ENCODE peak calls at places on chromosomes 6 and 20, in eight cellular contexts. B, G, Y, P, I, N, H and V are unnamed samples.
A peak's percentile ranks its signal among the peaks of the same experiment; 100 is the strongest.

GRCh38 chr20:44092551-44093248 is 94.3 kb downstream of the JPH2 start:
- DNase-seq in B (peak; percentile 67), G (peak; percentile 57), Y (peak; percentile 69), P (peak; percentile 57), I (peak; percentile 40), N (peak; percentile 49), H (peak; percentile 20), V (peak; percentile 76)

GRCh38 chr6:132919476-132919875 is 105.1 kb downstream of the RPS12 start:
- DNase-seq in B (no peak), G (peak; percentile 64), Y (peak; percentile 70), P (no peak), I (peak; percentile 87), N (peak; percentile 98), H (peak; percentile 95), V (peak; percentile 96)

GRCh38 chr6:63643862-63644261 is 8.3 kb downstream of the PHF3 start:
- DNase-seq in B (no peak), G (no peak), Y (no peak), P (no peak), I (no peak), N (peak; percentile 11), H (no peak), V (peak; percentile 50)

GRCh38 chr6:3844097-3844463 is 5.1 kb upstream of the FAM50B start:
- DNase-seq in B (no peak), G (peak; percentile 54), Y (peak; percentile 79), P (no peak), I (no peak), N (peak; percentile 82), H (peak; percentile 78), V (peak; percentile 66)

GRCh38 chr6:148724428-148724827 is 22.4 kb upstream of the UST start:
- DNase-seq in B (no peak), G (no peak), Y (no peak), P (no peak), I (no peak), N (no peak), H (no peak), V (no peak)

GRCh38 chr6:77463308-77463880 is at the start of gene HTR1B:
- DNase-seq in B (peak; percentile 82), G (peak; percentile 49), Y (no peak), P (no peak), I (no peak), N (peak; percentile 14), H (peak; percentile 25), V (no peak)

GRCh38 chr6:138817799-138818198 is 21.9 kb downstream of the ECT2L start:
- DNase-seq in B (no peak), G (peak; percentile 100), Y (peak; percentile 53), P (no peak), I (peak; percentile 26), N (peak; percentile 81), H (peak; percentile 86), V (peak; percentile 66)

GRCh38 chr20:33079267-33079666 is at the start of gene BPIFB4:
- DNase-seq in B (no peak), G (no peak), Y (peak; percentile 68), P (no peak), I (no peak), N (no peak), H (peak; percentile 25), V (no peak)

GRCh38 chr6:38146658-38147027 is 327.1 kb downstream of the ZFAND3 start:
- DNase-seq in B (no peak), G (no peak), Y (no peak), P (no peak), I (no peak), N (peak; percentile 21), H (no peak), V (no peak)

GRCh38 chr20:41316009-41316408 is 1.5 kb downstream of the ZHX3 start:
- DNase-seq in B (no peak), G (no peak), Y (peak; percentile 9), P (no peak), I (no peak), N (no peak), H (no peak), V (no peak)

GRCh38 chr6:148432405-148433195 is 90.0 kb downstream of the SASH1 start:
- DNase-seq in B (no peak), G (no peak), Y (no peak), P (no peak), I (no peak), N (no peak), H (peak; percentile 33), V (peak; percentile 19)

GRCh38 chr6:15252205-15252604 is 6.3 kb downstream of the JARID2 start:
- DNase-seq in B (no peak), G (no peak), Y (no peak), P (no peak), I (no peak), N (no peak), H (no peak), V (no peak)
- H3K4me3 ChIP-seq in B (no peak overlapping the region), G (no peak overlapping the region), Y (no peak overlapping the region), P (no peak overlapping the region), I (no peak overlapping the region), N (no peak overlapping the region), H (no peak overlapping the region), V (no peak overlapping the region)

GRCh38 chr6:96015791-96016776 is at the start of gene FUT9:
- DNase-seq in B (no peak), G (no peak), Y (no peak), P (peak; percentile 39), I (no peak), N (no peak), H (peak; percentile 1), V (no peak)
- H3K4me3 ChIP-seq in B (peak within 1 kb of the TSS; percentile 15), G (no peak within 1 kb of the TSS), Y (no peak within 1 kb of the TSS), P (no peak within 1 kb of the TSS), I (peak within 1 kb of the TSS; percentile 41), N (no peak within 1 kb of the TSS), H (peak within 1 kb of the TSS; percentile 39), V (no peak within 1 kb of the TSS)

GRCh38 chr20:57701651-57702050 is 8.2 kb downstream of the PMEPA1 start:
- DNase-seq in B (no peak), G (no peak), Y (no peak), P (no peak), I (no peak), N (no peak), H (no peak), V (no peak)

GRCh38 chr20:57702091-57702490 is 7.7 kb downstream of the PMEPA1 start:
- DNase-seq in B (no peak), G (no peak), Y (no peak), P (no peak), I (no peak), N (no peak), H (no peak), V (no peak)

GRCh38 chr20:57702521-57702920 is 7.3 kb downstream of the PMEPA1 start:
- DNase-seq in B (no peak), G (no peak), Y (no peak), P (no peak), I (no peak), N (no peak), H (no peak), V (no peak)

GRCh38 chr20:57699395-57699794 is 10.4 kb downstream of the PMEPA1 start:
- DNase-seq in B (no peak), G (no peak), Y (no peak), P (no peak), I (no peak), N (no peak), H (no peak), V (no peak)

DNA sequence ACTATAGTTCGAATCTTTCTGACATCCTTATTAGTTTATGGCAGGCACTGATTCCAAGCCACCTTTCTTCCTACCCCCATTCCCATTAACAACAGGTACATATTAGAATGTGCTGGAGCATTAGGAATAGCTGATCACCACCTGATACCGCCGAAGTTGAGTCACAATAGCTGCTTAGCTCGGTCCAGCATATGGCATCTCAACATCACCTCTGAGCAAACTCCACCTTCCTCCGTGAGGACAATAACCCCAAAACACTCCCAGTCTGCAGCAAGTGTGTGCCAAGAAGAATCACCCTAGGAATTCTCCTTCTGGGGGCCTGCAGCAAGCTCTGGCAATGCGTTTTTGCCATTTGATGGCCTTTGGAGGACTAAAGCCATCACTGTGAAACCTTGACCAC is 8.7 kb downstream of the PMEPA1 start:
- DNase-seq in B (no peak), G (no peak), Y (no peak), P (no peak), I (no peak), N (no peak), H (no peak), V (no peak)
- H3K4me3 ChIP-seq in B (no peak overlapping the region), G (no peak overlapping the region), Y (no peak overlapping the region), P (no peak overlapping the region), I (no peak overlapping the region), N (no peak overlapping the region), H (no peak overlapping the region), V (no peak overlapping the region)

GRCh38 chr6:28953039-28953872 is 29.5 kb upstream of the TRIM27 start:
- DNase-seq in B (no peak), G (peak; percentile 67), Y (peak; percentile 73), P (peak; percentile 81), I (no peak), N (peak; percentile 72), H (peak; percentile 35), V (peak; percentile 63)

GRCh38 chr6:28960846-28961500 is 37.2 kb upstream of the TRIM27 start:
- DNase-seq in B (no peak), G (peak; percentile 28), Y (no peak), P (no peak), I (no peak), N (no peak), H (no peak), V (no peak)

GRCh38 chr6:28956331-28956730 is 32.5 kb upstream of the TRIM27 start:
- DNase-seq in B (no peak), G (no peak), Y (no peak), P (no peak), I (no peak), N (no peak), H (no peak), V (no peak)
- H3K4me3 ChIP-seq in B (no peak overlapping the region), G (no peak overlapping the region), Y (no peak overlapping the region), P (no peak overlapping the region), I (no peak overlapping the region), N (no peak overlapping the region), H (no peak overlapping the region), V (no peak overlapping the region)

GRCh38 chr20:54629632-54630031 is 154.2 kb downstream of the DOK5 start:
- DNase-seq in B (no peak), G (no peak), Y (no peak), P (no peak), I (no peak), N (no peak), H (no peak), V (no peak)

GRCh38 chr20:54633374-54633773 is 158.0 kb downstream of the DOK5 start:
- DNase-seq in B (no peak), G (no peak), Y (no peak), P (no peak), I (no peak), N (no peak), H (no peak), V (no peak)

GRCh38 chr20:54630582-54630981 is 155.2 kb downstream of the DOK5 start:
- DNase-seq in B (no peak), G (no peak), Y (no peak), P (no peak), I (no peak), N (no peak), H (no peak), V (no peak)

GRCh38 chr20:54633903-54634302 is 158.5 kb downstream of the DOK5 start:
- DNase-seq in B (no peak), G (no peak), Y (no peak), P (no peak), I (no peak), N (no peak), H (no peak), V (no peak)
- H3K4me3 ChIP-seq in B (no peak overlapping the region), G (no peak overlapping the region), Y (no peak overlapping the region), P (no peak overlapping the region), I (no peak overlapping the region), N (no peak overlapping the region), H (no peak overlapping the region), V (no peak overlapping the region)